ENCODE peak calls at places on chromosomes 3 and 15, in four cellular contexts. One of them, this sample, is unnamed.

GRCh38 chr3:158505117-158505516 is 65.9 kb upstream of the MLF1 start:
- DNase-seq in A549: no peak
- DNase-seq in H1: no peak
- DNase-seq in HepG2: no peak
- DNase-seq in this sample: no peak

GRCh38 chr3:13125092-13126015 is 52.1 kb upstream of the IQSEC1 start:
- DNase-seq in A549: no peak
- DNase-seq in H1: no peak
- DNase-seq in HepG2: no peak
- DNase-seq in this sample: no peak

GRCh38 chr3:178288074-178288473 is 248.2 kb upstream of the KCNMB2 start:
- DNase-seq in A549: no peak
- DNase-seq in H1: no peak
- DNase-seq in HepG2: no peak
- DNase-seq in this sample: no peak

GRCh38 chr3:73727117-73727802 is 102.5 kb upstream of the PDZRN3 start:
- DNase-seq in A549: no peak
- DNase-seq in H1: peak
- DNase-seq in HepG2: no peak
- DNase-seq in this sample: no peak

GRCh38 chr3:174951023-174951422 is 91.9 kb downstream of the NAALADL2 start:
- DNase-seq in A549: peak
- DNase-seq in H1: no peak
- DNase-seq in HepG2: no peak
- DNase-seq in this sample: no peak

GRCh38 chr15:52180196-52180835 is 10.9 kb downstream of the GNB5 start:
- DNase-seq in A549: no peak
- DNase-seq in H1: peak
- DNase-seq in HepG2: no peak
- DNase-seq in this sample: no peak

GRCh38 chr3:72818092-72818721 is 30.0 kb downstream of the SHQ1 start:
- DNase-seq in A549: peak
- DNase-seq in H1: no peak
- DNase-seq in HepG2: no peak
- DNase-seq in this sample: no peak

GRCh38 chr15:48963524-48964113 is at the start of gene SHC4:
- DNase-seq in A549: peak
- DNase-seq in H1: no peak
- DNase-seq in HepG2: peak
- DNase-seq in this sample: peak

GRCh38 chr3:153087595-153088566 is 74.1 kb upstream of the RAP2B start:
- DNase-seq in A549: no peak
- DNase-seq in H1: no peak
- DNase-seq in HepG2: no peak
- DNase-seq in this sample: no peak
- TF ChIP-seq PHF8 in A549: no peak
- TF ChIP-seq PHF8 in H1: no peak
- TF ChIP-seq PHF8 in HepG2: no peak
- TF ChIP-seq PHF8 in this sample: no peak

GRCh38 chr3:15899438-15899837 is 101.7 kb upstream of the ANKRD28 start:
- DNase-seq in A549: peak
- DNase-seq in H1: no peak
- DNase-seq in HepG2: no peak
- DNase-seq in this sample: peak
- TF ChIP-seq PHF8 in A549: no peak
- TF ChIP-seq PHF8 in H1: no peak
- TF ChIP-seq PHF8 in HepG2: no peak
- TF ChIP-seq PHF8 in this sample: no peak

GRCh38 chr3:34268032-34268760 is 469.8 kb downstream of the PDCD6IP start:
- DNase-seq in A549: no peak
- DNase-seq in H1: no peak
- DNase-seq in HepG2: no peak
- DNase-seq in this sample: peak
- TF ChIP-seq PHF8 in A549: no peak
- TF ChIP-seq PHF8 in H1: no peak
- TF ChIP-seq PHF8 in HepG2: no peak
- TF ChIP-seq PHF8 in this sample: no peak

GRCh38 chr3:197258168-197258755 is 40.1 kb downstream of the DLG1 start:
- DNase-seq in A549: no peak
- DNase-seq in H1: no peak
- DNase-seq in HepG2: no peak
- DNase-seq in this sample: no peak

GRCh38 chr3:197260491-197261163 is 37.8 kb downstream of the DLG1 start:
- DNase-seq in A549: no peak
- DNase-seq in H1: no peak
- DNase-seq in HepG2: no peak
- DNase-seq in this sample: no peak

GRCh38 chr3:197257711-197258110 is 40.7 kb downstream of the DLG1 start:
- DNase-seq in A549: no peak
- DNase-seq in H1: no peak
- DNase-seq in HepG2: no peak
- DNase-seq in this sample: no peak

GRCh38 chr3:197261164-197261509 is 37.3 kb downstream of the DLG1 start:
- DNase-seq in A549: no peak
- DNase-seq in H1: no peak
- DNase-seq in HepG2: no peak
- DNase-seq in this sample: no peak

DNA sequence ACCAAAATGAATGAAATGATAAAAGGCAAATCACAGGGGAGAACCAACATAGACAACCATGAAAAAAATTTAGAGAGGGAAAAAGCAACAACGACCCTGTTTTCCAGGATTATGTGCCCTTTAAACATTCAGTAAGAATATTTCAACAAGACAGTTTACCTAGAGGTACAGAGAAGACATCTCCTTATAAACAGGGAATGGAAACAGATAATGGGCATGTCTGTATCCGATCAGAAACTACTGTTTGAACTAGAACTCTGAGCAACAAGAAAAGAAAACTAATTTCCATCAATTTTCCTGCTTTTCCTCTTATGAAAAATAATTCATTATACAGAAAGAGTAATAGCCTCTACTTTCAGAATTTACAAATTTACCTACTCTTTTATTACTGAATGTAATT is 39.3 kb downstream of the DLG1 start:
- DNase-seq in A549: no peak
- DNase-seq in H1: no peak
- DNase-seq in HepG2: no peak
- DNase-seq in this sample: no peak
- TF ChIP-seq PHF8 in A549: no peak
- TF ChIP-seq PHF8 in H1: no peak
- TF ChIP-seq PHF8 in HepG2: no peak
- TF ChIP-seq PHF8 in this sample: no peak